ENCODE peak calls at places on chromosome 2, in nine cellular contexts. R is CD4-positive, CD25-positive, alpha-beta regulatory T cell; M is A673; G is BJ; O is H1; N is IMR-90; B is thoracic aorta; H is left ventricle myocardium inferior; F is mammary epithelial cell. S is an unnamed sample.

GRCh38 chr2:30394096-30394495 is 53.0 kb upstream of the LCLAT1 start:
- DNase-seq in R (no peak), M (no peak), G (no peak), O (no peak), N (no peak), B (no peak), H (no peak), F (no peak), S (no peak)

GRCh38 chr2:126586321-126586720 is 69.6 kb upstream of the GYPC start:
- DNase-seq in R (no peak), M (no peak), G (no peak), O (no peak), N (no peak), B (no peak), H (no peak), F (no peak), S (no peak)

GRCh38 chr2:151071382-151071781 is 190.3 kb downstream of the RBM43 start:
- DNase-seq in R (no peak), M (peak; percentile 59), G (no peak), O (no peak), N (peak; percentile 67), B (no peak), H (no peak), F (peak; percentile 44), S (no peak)

GRCh38 chr2:239288951-239289481 is 111.8 kb downstream of the HDAC4 start:
- DNase-seq in R (peak; percentile 88), M (no peak), G (no peak), O (no peak), N (no peak), B (no peak), H (no peak), F (no peak), S (peak; percentile 37)

GRCh38 chr2:101806123-101806522 is 108.6 kb downstream of the MAP4K4 start:
- DNase-seq in R (peak; percentile 29), M (peak; percentile 92), G (no peak), O (no peak), N (peak; percentile 76), B (no peak), H (no peak), F (peak; percentile 64), S (no peak)

GRCh38 chr2:72289283-72289682 is 141.6 kb upstream of the CYP26B1 start:
- DNase-seq in R (no peak), M (no peak), G (no peak), O (no peak), N (peak; percentile 86), B (no peak), H (no peak), F (no peak), S (no peak)

GRCh38 chr2:138504546-138505239 is 3.1 kb downstream of the SPOPL start:
- DNase-seq in R (no peak), M (no peak), G (no peak), O (no peak), N (no peak), B (no peak), H (no peak), F (no peak), S (no peak)

GRCh38 chr2:145818890-145819504 is 1299.1 kb upstream of the ZEB2 start:
- DNase-seq in R (no peak), M (no peak), G (no peak), O (no peak), N (no peak), B (no peak), H (no peak), F (no peak), S (no peak)

GRCh38 chr2:219273887-219274391 is 5.2 kb upstream of the DNAJB2 start:
- DNase-seq in R (no peak), M (no peak), G (no peak), O (no peak), N (no peak), B (no peak), H (no peak), F (peak; percentile 97), S (no peak)

GRCh38 chr2:42792583-42793313 is at the start of gene HAAO:
- DNase-seq in R (no peak), M (peak; percentile 14), G (no peak), O (peak; percentile 77), N (no peak), B (no peak), H (peak; percentile 68), F (no peak), S (no peak)

GRCh38 chr2:229446316-229446715 is 175.2 kb upstream of the PID1 start:
- DNase-seq in R (no peak), M (no peak), G (no peak), O (no peak), N (no peak), B (no peak), H (no peak), F (no peak), S (no peak)

GRCh38 chr2:88950010-88950409 is 258.5 kb downstream of the RPIA start:
- DNase-seq in R (peak; percentile 7), M (peak; percentile 16), G (no peak), O (no peak), N (no peak), B (no peak), H (no peak), F (no peak), S (no peak)
- H3K27me3 ChIP-seq in R (peaks cover 4% of the 10 kb centered on the region), M (peaks cover 19% of the 10 kb centered on the region), G (no peaks in the 10 kb centered on the region), O (no peaks in the 10 kb centered on the region), N (no peaks in the 10 kb centered on the region), B (no peaks in the 10 kb centered on the region), H (peaks cover 36% of the 10 kb centered on the region), F (no peaks in the 10 kb centered on the region), S (no peaks in the 10 kb centered on the region)

GRCh38 chr2:22634167-22634566 is 750.8 kb upstream of the KLHL29 start:
- DNase-seq in R (no peak), M (no peak), G (no peak), O (no peak), N (no peak), B (no peak), H (no peak), F (no peak), S (no peak)
- H3K4me3 ChIP-seq in R (no peak overlapping the region), M (no peak overlapping the region), G (no peak overlapping the region), O (no peak overlapping the region), N (no peak overlapping the region), B (no peak overlapping the region), H (no peak overlapping the region), F (no peak overlapping the region), S (no peak overlapping the region)

DNA sequence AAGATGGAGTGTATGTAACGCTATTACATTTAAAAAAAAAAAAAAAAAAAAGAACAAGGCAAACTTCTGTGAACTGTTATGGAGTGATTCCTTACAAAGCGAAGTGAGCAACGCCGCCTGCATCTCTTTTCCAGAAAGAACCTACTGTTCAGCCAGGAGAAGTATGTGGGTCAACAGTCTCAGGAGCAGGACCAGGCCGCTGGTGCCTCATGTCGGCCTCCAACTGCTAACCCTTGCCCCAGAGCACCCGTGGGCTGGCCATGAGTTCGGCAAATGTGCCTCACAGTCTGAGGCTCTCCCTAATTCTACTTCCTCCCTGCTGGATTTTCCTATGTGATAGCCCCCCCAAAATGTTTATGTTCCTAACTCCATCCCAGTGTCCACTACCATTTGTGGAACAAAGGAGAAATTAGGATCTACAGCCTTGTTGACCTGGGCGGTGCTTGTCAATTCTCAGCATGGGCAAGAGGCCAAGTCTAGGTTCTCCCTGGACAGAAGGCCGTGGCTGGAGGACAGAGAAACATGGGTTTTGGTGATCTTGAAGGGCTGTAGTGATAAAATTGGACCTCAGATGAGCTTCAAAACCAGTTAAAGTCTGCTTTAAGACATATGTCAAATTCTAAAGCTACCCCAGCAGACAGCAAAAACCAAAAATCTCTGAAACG is 15.9 kb downstream of the FAM168B start:
- DNase-seq in R (no peak), M (no peak), G (no peak), O (no peak), N (no peak), B (no peak), H (no peak), F (no peak), S (peak; percentile 53)
- H3K27me3 ChIP-seq in R (no peaks in the 10 kb centered on the region), M (no peaks in the 10 kb centered on the region), G (no peaks in the 10 kb centered on the region), O (no peaks in the 10 kb centered on the region), N (no peaks in the 10 kb centered on the region), B (no peaks in the 10 kb centered on the region), H (no peaks in the 10 kb centered on the region), F (no peaks in the 10 kb centered on the region), S (no peaks in the 10 kb centered on the region)

DNA sequence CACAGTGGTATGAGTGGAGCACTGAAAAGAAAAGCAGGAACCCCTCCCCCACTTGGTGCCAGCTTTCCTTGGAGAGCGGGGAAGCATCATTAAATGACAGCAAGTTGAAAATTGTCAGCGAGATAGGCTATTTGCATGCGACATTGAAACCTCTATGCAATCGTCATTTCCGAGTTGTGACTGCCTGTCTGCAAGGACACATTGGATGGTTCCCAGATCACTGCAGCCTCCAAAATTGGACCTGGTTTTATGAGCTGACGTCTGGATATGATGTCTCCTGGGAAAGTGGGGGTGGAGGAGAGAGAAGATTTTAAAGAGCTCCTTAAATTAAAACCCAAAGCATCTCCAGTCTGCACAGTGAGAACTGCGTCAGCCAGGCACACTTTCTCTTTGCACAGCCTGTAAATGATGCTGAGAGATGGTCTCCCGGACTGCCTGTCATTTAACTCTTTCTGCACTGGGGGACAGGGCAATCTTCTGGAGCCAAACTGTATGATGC is 57.8 kb upstream of the KIF5C start:
- DNase-seq in R (no peak), M (peak; percentile 60), G (peak; percentile 5), O (peak; percentile 44), N (no peak), B (no peak), H (no peak), F (no peak), S (no peak)
- H3K4me3 ChIP-seq in R (no peak overlapping the region), M (peak overlapping the region; percentile 13), G (peak overlapping the region; percentile 20), O (no peak overlapping the region), N (no peak overlapping the region), B (peak overlapping the region; percentile 56), H (peak overlapping the region; percentile 47), F (no peak overlapping the region), S (no peak overlapping the region)

GRCh38 chr2:20129320-20130274 is 78.2 kb upstream of the LAPTM4A start:
- DNase-seq in R (no peak), M (no peak), G (no peak), O (no peak), N (no peak), B (no peak), H (no peak), F (no peak), S (no peak)
- H3K27me3 ChIP-seq in R (peaks cover 2% of the 10 kb centered on the region), M (peaks cover 4% of the 10 kb centered on the region), G (peaks cover 4% of the 10 kb centered on the region), O (no peaks in the 10 kb centered on the region), N (peaks cover 10% of the 10 kb centered on the region), B (no peaks in the 10 kb centered on the region), H (peaks cover 20% of the 10 kb centered on the region), F (no peaks in the 10 kb centered on the region), S (no peaks in the 10 kb centered on the region)

GRCh38 chr2:16021611-16022363 is 81.4 kb downstream of the MYCN start:
- DNase-seq in R (no peak), M (no peak), G (no peak), O (no peak), N (no peak), B (no peak), H (no peak), F (no peak), S (no peak)
- H3K4me3 ChIP-seq in R (no peak overlapping the region), M (no peak overlapping the region), G (no peak overlapping the region), O (no peak overlapping the region), N (no peak overlapping the region), B (no peak overlapping the region), H (no peak overlapping the region), F (no peak overlapping the region), S (no peak overlapping the region)